ENCODE peak calls at places on chromosomes 1 and 21, in nine cellular contexts. O is SK-N-SH, V is HCT116, U is prostate gland, R is transverse colon, M is K562, N is GM23338, L is suprapubic skin, W is Panc1. J is an unnamed sample.

GRCh38 chr1:21904725-21905520 is 32.2 kb downstream of the HSPG2 start:
- DNase-seq in W (no peak), N (no peak), R (peak), U (no peak), M (peak), O (no peak), V (peak), L (no peak), J (no peak)

GRCh38 chr1:10724052-10724494 is 72.4 kb downstream of the CASZ1 start:
- DNase-seq in V (peak), W (peak), O (no peak), M (no peak), L (no peak), N (no peak), U (peak), R (peak), J (no peak)

GRCh38 chr1:241842565-241842964 is 5.4 kb upstream of the EXO1 start:
- DNase-seq in R (no peak), V (no peak), M (no peak), O (no peak), W (no peak), N (no peak), L (no peak), U (no peak), J (no peak)

GRCh38 chr1:20551945-20552727 is at the start of gene FAM43B:
- DNase-seq in O (peak), L (peak), U (no peak), M (peak), N (peak), R (peak), W (no peak), V (no peak), J (no peak)

GRCh38 chr1:119159963-119160362 is 19.5 kb upstream of the WARS2 start:
- DNase-seq in U (no peak), M (no peak), N (no peak), V (no peak), R (no peak), W (no peak), L (no peak), O (no peak), J (no peak)

GRCh38 chr1:104636581-104636980 is 886.9 kb downstream of the AMY1C start:
- DNase-seq in O (peak), U (no peak), L (no peak), V (no peak), W (no peak), R (no peak), M (no peak), N (no peak), J (no peak)

GRCh38 chr1:13605159-13605558 is 21.5 kb downstream of the PDPN start:
- DNase-seq in M (no peak), L (no peak), O (no peak), V (no peak), R (no peak), W (no peak), U (no peak), N (no peak), J (no peak)

GRCh38 chr21:33360281-33360680 is 35.5 kb downstream of the IFNAR1 start:
- DNase-seq in W (no peak), L (no peak), R (no peak), U (no peak), N (no peak), M (no peak), O (no peak), V (no peak), J (no peak)

GRCh38 chr1:37056201-37056764 is 22.0 kb upstream of the GRIK3 start:
- DNase-seq in O (peak), N (no peak), V (no peak), U (no peak), W (no peak), M (no peak), L (no peak), R (no peak), J (no peak)

GRCh38 chr1:7278827-7279752 is 492.0 kb upstream of the VAMP3 start:
- DNase-seq in R (no peak), L (peak), W (no peak), O (no peak), M (no peak), U (no peak), V (no peak), N (no peak), J (no peak)

GRCh38 chr1:181002582-181003172 is 20.0 kb downstream of the STX6 start:
- DNase-seq in M (no peak), R (no peak), U (no peak), V (no peak), O (no peak), W (no peak), N (no peak), L (no peak), J (no peak)

GRCh38 chr1:184487561-184488200 is 100.9 kb downstream of the C1orf21 start:
- DNase-seq in W (no peak), M (no peak), L (no peak), R (no peak), N (no peak), V (no peak), U (no peak), O (no peak), J (no peak)

GRCh38 chr1:12015499-12015898 is 3.8 kb upstream of the MIIP start:
- DNase-seq in U (no peak), O (no peak), W (no peak), M (no peak), N (no peak), R (no peak), V (no peak), L (no peak), J (no peak)

GRCh38 chr1:15417365-15417934 is 7.8 kb downstream of the EFHD2 start:
- DNase-seq in W (no peak), M (peak), R (peak), N (no peak), V (no peak), U (no peak), O (peak), L (no peak), J (no peak)

GRCh38 chr1:36359911-36360310 is 25.8 kb downstream of the STK40 start:
- DNase-seq in O (no peak), N (no peak), M (no peak), W (no peak), U (no peak), L (no peak), R (no peak), V (no peak), J (no peak)

GRCh38 chr1:55128418-55128817 is 86.7 kb downstream of the USP24 start:
- DNase-seq in V (no peak), M (no peak), L (no peak), N (no peak), O (no peak), W (no peak), R (no peak), U (no peak), J (no peak)

GRCh38 chr1:2605754-2606003 is 19.1 kb downstream of the PRXL2B start:
- DNase-seq in M (no peak), W (no peak), U (no peak), N (no peak), R (no peak), V (no peak), O (peak), L (peak), J (no peak)

GRCh38 chr21:31530918-31531705 is 128.4 kb upstream of the SOD1 start:
- DNase-seq in N (no peak), M (no peak), L (no peak), O (peak), W (no peak), U (peak), V (no peak), R (peak), J (no peak)

GRCh38 chr1:32181563-32181962 is 2.1 kb downstream of the TXLNA start:
- DNase-seq in U (no peak), L (no peak), M (no peak), N (no peak), V (no peak), W (no peak), R (no peak), O (no peak), J (no peak)

GRCh38 chr1:83574749-83575148 is 424.2 kb downstream of the TTLL7 start:
- DNase-seq in N (no peak), R (no peak), W (no peak), L (no peak), M (no peak), U (no peak), V (no peak), O (no peak), J (no peak)

GRCh38 chr1:239587066-239587465 is 200.7 kb downstream of the CHRM3 start:
- DNase-seq in M (no peak), N (peak), L (no peak), O (no peak), U (no peak), W (no peak), R (no peak), V (no peak), J (no peak)

GRCh38 chr1:125065821-125066180 is 3881.0 kb downstream of the SRGAP2C start:
- DNase-seq in R (no peak), N (no peak), V (no peak), L (peak), U (no peak), O (no peak), W (no peak), M (no peak), J (no peak)

GRCh38 chr1:17108360-17108759 is 10.9 kb downstream of the PADI2 start:
- DNase-seq in V (no peak), L (no peak), W (no peak), R (peak), O (no peak), U (no peak), N (no peak), M (no peak), J (no peak)

GRCh38 chr21:41507521-41508414 is at the start of gene TMPRSS2:
- DNase-seq in U (peak), R (peak), N (peak), M (no peak), O (no peak), W (no peak), V (no peak), L (no peak), J (no peak)

GRCh38 chr21:45595574-45596295 is 47.8 kb upstream of the PCBP3 start:
- DNase-seq in O (no peak), W (no peak), R (no peak), L (no peak), M (no peak), N (no peak), V (no peak), U (no peak), J (no peak)

GRCh38 chr1:238779676-238780075 is 606.7 kb upstream of the CHRM3 start:
- DNase-seq in V (no peak), R (no peak), O (no peak), L (no peak), U (no peak), W (no peak), M (no peak), N (no peak), J (no peak)

GRCh38 chr1:219931033-219931432 is 2.7 kb upstream of the SLC30A10 start:
- DNase-seq in M (no peak), L (no peak), V (no peak), O (peak), W (no peak), R (no peak), U (no peak), N (peak), J (no peak)

GRCh38 chr1:189619682-189620332 is 857.9 kb downstream of the BRINP3 start:
- DNase-seq in M (no peak), L (no peak), R (no peak), U (no peak), N (no peak), O (no peak), V (peak), W (peak), J (no peak)

GRCh38 chr1:167482184-167482583 is 36.1 kb downstream of the CD247 start:
- DNase-seq in U (no peak), N (no peak), O (no peak), R (no peak), L (no peak), M (no peak), V (no peak), W (no peak), J (no peak)

GRCh38 chr1:203703586-203703985 is 61.4 kb upstream of the LAX1 start:
- DNase-seq in R (no peak), O (no peak), M (no peak), W (no peak), V (no peak), L (no peak), N (no peak), U (no peak), J (peak)

GRCh38 chr1:201169203-201169602 is 14.9 kb upstream of the TMEM9 start:
- DNase-seq in V (no peak), L (no peak), R (no peak), M (no peak), W (no peak), O (no peak), N (no peak), U (no peak), J (no peak)

GRCh38 chr1:184672013-184672726 is 82.5 kb downstream of the EDEM3 start:
- DNase-seq in R (no peak), O (no peak), U (no peak), W (no peak), V (no peak), L (no peak), M (no peak), N (no peak), J (no peak)

GRCh38 chr1:151846062-151846568 is 6.5 kb upstream of the C2CD4D start:
- DNase-seq in O (no peak), R (no peak), U (no peak), N (peak), M (peak), V (peak), L (no peak), W (no peak), J (no peak)

GRCh38 chr1:228001738-228002535 is 4.9 kb upstream of the WNT3A start:
- DNase-seq in U (no peak), L (peak), O (no peak), V (no peak), M (peak), N (no peak), W (no peak), R (no peak), J (no peak)

GRCh38 chr1:112722601-112723510 is 7.7 kb upstream of the PPM1J start:
- DNase-seq in W (no peak), V (no peak), L (peak), M (no peak), U (no peak), O (no peak), N (peak), R (no peak), J (peak)

GRCh38 chr1:24141311-24141997 is 1.5 kb downstream of the IL22RA1 start:
- DNase-seq in W (no peak), V (no peak), L (no peak), O (no peak), M (no peak), U (no peak), R (no peak), N (no peak), J (no peak)

GRCh38 chr1:218217040-218217439 is 68.1 kb upstream of the RRP15 start:
- DNase-seq in L (no peak), R (no peak), O (no peak), W (no peak), U (no peak), V (no peak), M (no peak), N (peak), J (no peak)

GRCh38 chr1:212488436-212489283 is 55.9 kb downstream of the NENF start:
- DNase-seq in M (no peak), N (no peak), L (peak), V (no peak), W (peak), U (no peak), O (no peak), R (peak), J (peak)

GRCh38 chr1:40314721-40315238 is 2.3 kb downstream of the COL9A2 start:
- DNase-seq in M (no peak), R (no peak), N (peak), U (no peak), V (no peak), W (no peak), O (no peak), L (peak), J (no peak)
- H3K27ac ChIP-seq in M (peak), R (no peak), N (no peak), U (no peak), V (no peak), W (no peak), O (no peak), L (peak), J (no peak)

DNA sequence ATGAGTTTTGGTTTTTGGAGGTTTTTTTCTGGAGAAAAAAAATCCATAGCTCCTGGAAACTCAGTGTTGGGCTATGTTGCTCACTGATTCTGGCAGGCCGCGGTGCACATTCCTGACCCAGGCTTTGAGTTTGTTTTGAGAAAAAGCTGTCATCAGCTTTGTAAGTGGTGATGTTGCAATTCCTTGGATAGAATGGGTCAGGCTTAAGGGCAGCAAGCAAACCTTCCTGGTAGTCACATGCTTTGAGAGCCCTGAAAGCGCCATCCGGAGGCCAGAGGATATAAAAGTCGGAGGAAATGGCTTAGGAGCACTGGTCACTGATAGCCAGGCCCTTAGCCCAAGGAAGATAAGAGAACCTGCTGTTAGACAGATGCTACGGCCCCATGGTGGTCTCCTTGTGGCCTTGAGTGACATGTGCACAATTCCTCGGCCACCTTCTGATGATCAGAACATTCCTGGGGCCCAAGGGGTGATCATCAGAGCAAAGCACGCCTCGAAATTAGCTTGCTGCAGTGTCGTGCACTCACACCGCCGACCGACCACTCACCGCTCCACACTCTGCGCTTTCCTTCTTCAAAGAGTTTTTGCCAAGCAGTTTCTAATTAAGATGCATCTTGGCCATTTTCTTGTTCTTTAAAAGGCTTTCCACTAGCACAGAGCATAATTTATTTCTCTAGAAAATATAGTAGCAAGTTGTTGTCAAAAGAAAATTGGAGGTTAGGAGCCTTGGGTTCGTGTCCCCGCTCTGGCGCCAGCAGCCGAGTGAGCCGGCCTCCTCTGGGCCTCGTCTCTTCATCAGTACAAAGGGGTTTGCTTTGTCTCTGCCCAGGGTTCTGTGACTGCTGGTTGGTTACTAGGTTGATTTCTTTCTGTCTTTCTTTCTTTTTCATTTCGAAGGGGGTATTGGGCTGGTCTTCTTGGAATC is 78.7 kb downstream of the MAN1C1 start:
- DNase-seq in V (no peak), L (peak), U (peak), M (peak), W (no peak), O (no peak), R (peak), N (peak), J (peak)
- TF ChIP-seq POLR2AphosphoS5 in V (no peak), L (no peak), U (peak), M (no peak), W (no peak), O (no peak), R (peak), N (no peak), J (no peak)

GRCh38 chr1:25700626-25701025 is 84.0 kb downstream of the MAN1C1 start:
- DNase-seq in U (no peak), M (peak), W (no peak), V (no peak), O (peak), L (peak), N (peak), R (no peak), J (no peak)

GRCh38 chr1:25698252-25698651 is 81.7 kb downstream of the MAN1C1 start:
- DNase-seq in R (no peak), W (no peak), L (no peak), U (no peak), O (no peak), N (no peak), V (no peak), M (no peak), J (no peak)

GRCh38 chr1:25701030-25701785 is 84.6 kb downstream of the MAN1C1 start:
- DNase-seq in R (no peak), V (no peak), N (no peak), L (peak), U (no peak), O (no peak), M (no peak), W (no peak), J (no peak)

GRCh38 chr1:25699501-25700089 is 83.0 kb downstream of the MAN1C1 start:
- DNase-seq in O (peak), W (no peak), U (no peak), N (no peak), R (no peak), V (no peak), L (no peak), M (no peak), J (no peak)

GRCh38 chr1:25700124-25700523 is 83.5 kb downstream of the MAN1C1 start:
- DNase-seq in N (no peak), V (no peak), M (no peak), W (no peak), U (no peak), O (no peak), L (no peak), R (peak), J (no peak)
- H3K27ac ChIP-seq in N (peak), V (no peak), M (no peak), W (no peak), U (peak), O (peak), L (no peak), R (peak), J (no peak)

GRCh38 chr1:56310945-56311344 is 268.4 kb downstream of the PLPP3 start:
- DNase-seq in O (no peak), M (no peak), W (no peak), N (no peak), U (no peak), R (no peak), L (no peak), V (no peak), J (no peak)

GRCh38 chr1:56313560-56313959 is 265.8 kb downstream of the PLPP3 start:
- DNase-seq in R (no peak), V (no peak), W (no peak), M (no peak), L (no peak), N (no peak), U (no peak), O (no peak), J (no peak)

GRCh38 chr1:56311766-56312165 is 267.6 kb downstream of the PLPP3 start:
- DNase-seq in U (no peak), O (no peak), W (no peak), R (no peak), M (no peak), L (no peak), V (no peak), N (no peak), J (no peak)

GRCh38 chr1:56317722-56318121 is 261.6 kb downstream of the PLPP3 start:
- DNase-seq in L (no peak), M (no peak), R (no peak), O (no peak), N (no peak), U (no peak), W (no peak), V (no peak), J (no peak)

DNA sequence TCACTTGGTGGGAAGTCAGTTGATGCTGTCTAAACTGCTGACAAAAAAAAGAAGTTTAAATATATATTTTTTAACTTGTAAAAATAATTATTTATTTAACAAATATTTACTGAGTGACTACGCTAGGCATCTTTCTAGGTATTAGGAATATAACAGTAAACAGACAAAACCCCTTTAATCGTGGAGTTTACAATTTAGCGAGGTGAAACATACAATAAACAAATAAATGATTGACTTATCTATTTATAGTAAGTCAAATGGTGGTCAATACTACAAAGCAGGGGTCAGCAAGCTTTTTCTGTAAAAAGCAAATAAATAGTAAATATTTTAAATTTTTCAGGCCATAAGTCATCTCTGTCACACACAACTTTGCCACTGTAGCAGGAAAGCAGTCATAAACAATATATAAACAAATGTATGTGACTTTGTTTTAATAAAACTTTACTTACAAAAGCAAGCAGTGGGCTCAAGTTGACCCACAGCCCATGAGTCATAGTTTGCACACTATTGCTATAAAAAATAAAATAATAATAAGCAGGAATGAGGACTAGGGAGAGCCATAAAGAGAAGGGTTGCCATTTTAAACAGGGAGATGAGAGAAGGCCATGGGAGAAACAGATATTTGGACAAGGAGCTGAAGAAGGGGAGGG is 263.9 kb downstream of the PLPP3 start:
- DNase-seq in W (no peak), L (no peak), R (no peak), N (no peak), O (no peak), U (no peak), V (no peak), M (no peak), J (no peak)
- TF ChIP-seq POLR2AphosphoS5 in W (no peak), L (no peak), R (no peak), N (no peak), O (no peak), U (no peak), V (no peak), M (no peak), J (no peak)

GRCh38 chr1:115977481-115978258 is 1.4 kb downstream of the SLC22A15 start:
- DNase-seq in W (no peak), M (no peak), O (no peak), V (peak), N (peak), L (no peak), U (no peak), R (peak), J (peak)
- H3K27ac ChIP-seq in W (no peak), M (no peak), O (no peak), V (peak), N (no peak), L (peak), U (no peak), R (peak), J (peak)

J was measured in HL-60.